ENCODE peak calls at places on chromosomes 12 and 14, in five cellular contexts. K, R, H, Y and W are unnamed samples.

GRCh38 chr12:109512608-109513007 is 35.2 kb downstream of the UBE3B start:
- DNase-seq in K (no peak), Y (no peak), H (no peak), R (no peak), W (no peak)

GRCh38 chr12:111322336-111323250 is 46.3 kb downstream of the PHETA1 start:
- DNase-seq in H (no peak), K (no peak), Y (no peak), R (no peak), W (no peak)

GRCh38 chr12:25590021-25590721 is 37.1 kb upstream of the LMNTD1 start:
- DNase-seq in H (no peak), Y (no peak), K (no peak), R (no peak), W (no peak)

GRCh38 chr14:50117456-50117855 is 1.1 kb upstream of the VCPKMT start:
- DNase-seq in R (no peak), H (no peak), Y (no peak), K (no peak), W (no peak)

GRCh38 chr12:124590447-124590846 is 23.0 kb upstream of the NCOR2 start:
- DNase-seq in K (no peak), H (no peak), R (no peak), Y (no peak), W (no peak)

GRCh38 chr12:90124914-90125313 is 416.3 kb upstream of the ATP2B1 start:
- DNase-seq in K (no peak), Y (no peak), R (no peak), H (no peak), W (no peak)

GRCh38 chr12:117408161-117408791 is 46.9 kb upstream of the NOS1 start:
- DNase-seq in Y (no peak), H (no peak), K (no peak), R (no peak), W (no peak)

GRCh38 chr12:126191037-126191891 is 1126.0 kb downstream of the AACS start:
- DNase-seq in K (no peak), R (peak; percentile 23), H (no peak), Y (no peak), W (no peak)

GRCh38 chr14:74527736-74528280 is 34.2 kb downstream of the ISCA2 start:
- DNase-seq in H (no peak), K (no peak), R (no peak), Y (no peak), W (no peak)

GRCh38 chr14:32331227-32331597 is 2.1 kb downstream of the AKAP6 start:
- DNase-seq in R (no peak), K (no peak), H (peak; percentile 25), Y (no peak), W (no peak)

GRCh38 chr12:76713130-76713529 is 50.8 kb upstream of the ZDHHC17 start:
- DNase-seq in H (no peak), R (no peak), K (no peak), Y (peak; percentile 16), W (peak; percentile 8)

DNA sequence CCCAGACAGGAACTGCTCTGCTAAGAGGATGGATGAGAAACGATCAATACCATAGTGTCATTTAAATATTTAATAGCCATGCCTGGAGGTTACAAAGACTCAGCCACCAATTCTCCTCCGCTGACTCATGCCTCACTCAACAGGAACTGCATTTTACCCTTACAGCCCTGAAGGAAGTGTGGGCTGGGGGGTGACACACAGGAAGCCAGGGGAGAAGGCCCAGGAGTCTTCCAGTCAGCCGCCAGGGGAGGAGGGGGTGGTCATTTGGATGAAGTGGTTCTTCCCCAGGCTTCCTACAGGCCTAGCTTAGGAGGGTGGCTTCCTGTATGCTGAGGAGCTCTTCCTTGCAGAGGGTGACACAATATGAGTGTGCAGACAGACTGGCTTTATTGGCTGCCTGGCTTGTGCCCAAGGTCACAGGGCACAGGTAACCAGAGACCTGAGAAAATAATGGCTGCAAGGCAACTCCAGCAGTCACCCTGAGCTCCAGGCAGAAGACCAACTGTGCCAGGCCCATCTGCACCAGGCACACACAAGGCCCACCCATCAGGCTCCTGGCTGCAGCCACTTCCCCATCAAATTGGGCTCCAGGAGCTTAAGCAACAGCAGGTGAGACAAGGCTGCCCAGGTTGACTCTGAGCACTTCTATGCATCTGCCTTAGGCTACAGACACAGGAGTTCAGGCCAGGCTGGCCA is 30.6 kb upstream of the RPLP0 start:
- DNase-seq in H (peak; percentile 77), K (no peak), R (peak; percentile 84), Y (peak; percentile 53), W (peak; percentile 94)
- TF ChIP-seq HDAC2 in H (peak; percentile 41), K (no peak), R (no peak), Y (no peak), W (no peak)

GRCh38 chr12:22229652-22230279 is 104.7 kb downstream of the ST8SIA1 start:
- DNase-seq in Y (peak; percentile 7), R (no peak), H (no peak), K (no peak), W (no peak)

GRCh38 chr12:22231078-22231477 is 103.4 kb downstream of the ST8SIA1 start:
- DNase-seq in H (no peak), K (no peak), Y (no peak), R (no peak), W (no peak)

GRCh38 chr12:22231836-22232235 is 102.7 kb downstream of the ST8SIA1 start:
- DNase-seq in K (no peak), Y (no peak), R (no peak), H (no peak), W (peak; percentile 32)

GRCh38 chr12:22230280-22230794 is 104.2 kb downstream of the ST8SIA1 start:
- DNase-seq in K (no peak), R (no peak), H (no peak), Y (no peak), W (peak; percentile 24)

DNA sequence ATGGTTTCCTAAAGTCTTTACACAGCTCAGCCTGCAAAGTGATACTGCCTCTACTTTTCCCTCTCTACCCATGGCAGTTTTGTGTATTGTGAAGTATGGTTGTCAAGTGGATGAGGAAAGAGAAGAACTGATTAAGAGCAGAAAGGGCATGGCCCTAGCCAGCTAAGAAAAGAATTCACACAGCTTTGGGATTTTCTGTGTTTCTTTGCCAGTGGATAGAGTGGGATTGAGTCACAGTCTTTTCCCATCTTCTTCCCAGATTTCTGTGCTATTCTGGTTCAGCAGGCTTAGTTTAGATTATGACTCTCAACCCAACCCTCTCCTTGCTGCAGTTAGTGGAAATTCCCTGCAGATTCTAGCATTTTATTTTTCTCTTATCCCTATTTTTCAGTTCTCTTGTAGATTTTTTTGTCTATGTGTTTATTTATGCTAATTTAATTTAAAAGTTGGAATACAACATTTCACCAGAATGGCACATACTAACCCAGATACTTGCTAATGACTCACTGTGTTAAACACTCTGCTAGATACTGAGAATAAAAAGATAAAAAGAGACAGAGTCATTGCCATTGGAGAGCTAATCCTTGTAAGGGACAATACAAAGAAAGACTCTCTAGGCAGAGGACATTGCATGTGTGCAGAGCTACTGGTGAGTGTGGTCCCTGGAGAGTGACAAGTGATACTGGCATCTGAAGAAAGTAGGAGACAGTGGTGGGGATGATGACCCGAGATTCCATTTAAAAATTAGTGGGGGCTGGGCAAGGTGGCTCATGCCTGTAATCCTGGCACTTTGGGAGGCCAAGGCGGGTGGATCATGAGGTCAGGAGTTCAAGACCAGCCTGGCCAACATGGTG is 106.3 kb downstream of the ST8SIA1 start:
- DNase-seq in Y (no peak), R (no peak), K (no peak), H (no peak), W (no peak)
- H3K4me2 ChIP-seq in Y (no peak overlapping the region), R (no peak overlapping the region), K (no peak overlapping the region), H (no peak overlapping the region), W (no peak overlapping the region)

DNA sequence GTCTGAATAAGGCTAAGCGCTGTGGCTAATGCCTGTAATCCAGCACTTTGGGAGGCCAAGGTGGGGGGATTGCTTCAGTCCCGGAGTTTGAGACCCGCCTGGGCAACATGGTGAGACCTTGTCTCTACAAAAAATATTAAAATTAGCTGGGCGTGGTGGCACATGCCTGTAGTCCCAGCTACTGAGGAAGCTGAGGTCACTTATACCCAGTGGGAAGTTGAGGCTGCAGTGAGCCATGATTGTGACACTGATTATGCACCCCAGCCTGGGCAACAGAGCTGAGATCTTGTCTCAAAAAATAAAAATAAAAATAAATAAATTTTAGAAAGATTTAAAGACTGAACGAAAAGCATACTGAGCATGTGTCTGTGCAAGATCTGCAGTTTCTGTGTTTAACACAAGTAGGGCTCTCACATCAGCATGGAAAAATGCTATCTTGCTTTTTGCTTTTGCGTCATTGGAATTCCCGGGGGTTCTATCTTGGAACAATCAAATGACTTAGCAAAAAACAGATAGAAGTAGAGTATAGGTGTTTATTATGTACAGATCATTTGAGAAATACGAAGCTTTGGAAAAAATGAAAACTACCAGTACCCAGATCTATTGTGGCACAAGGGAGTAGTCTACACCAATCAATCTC is 161.9 kb downstream of the CAPZA3 start:
- DNase-seq in Y (no peak), R (no peak), H (no peak), K (no peak), W (no peak)
- TF ChIP-seq HDAC2 in Y (no peak), R (no peak), H (no peak), K (no peak), W (no peak)

DNA sequence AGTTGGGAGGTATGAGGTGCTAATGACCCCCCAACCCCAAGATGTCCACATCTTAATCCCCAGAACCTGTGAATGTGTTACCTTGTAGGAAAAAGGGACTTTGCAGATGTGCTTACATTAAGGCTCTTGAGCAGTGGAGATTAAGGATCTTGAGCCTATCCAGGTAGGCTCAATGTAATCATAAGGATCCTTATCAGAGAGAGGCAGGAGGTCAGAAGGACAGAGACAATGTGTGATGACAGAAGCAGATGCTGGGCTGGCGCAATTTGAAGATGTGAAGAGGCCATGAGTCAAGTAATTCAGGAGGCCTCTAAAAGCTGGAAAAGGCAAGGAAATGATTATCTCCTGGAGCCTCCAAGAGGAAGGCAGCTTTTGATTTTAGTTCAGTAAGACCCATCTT is 90.4 kb upstream of the MAX start:
- DNase-seq in R (no peak), H (no peak), Y (no peak), K (no peak), W (no peak)
- H3K4me2 ChIP-seq in R (no peak overlapping the region), H (no peak overlapping the region), Y (no peak overlapping the region), K (no peak overlapping the region), W (no peak overlapping the region)

GRCh38 chr12:100473716-100474150 is at the start of gene NR1H4:
- DNase-seq in R (no peak), H (no peak), K (no peak), Y (peak; percentile 32), W (peak; percentile 18)
- TF ChIP-seq HDAC2 in R (no peak), H (no peak), K (no peak), Y (peak; percentile 62), W (no peak)

GRCh38 chr14:75711134-75711795 is 50.2 kb downstream of the TTLL5 start:
- DNase-seq in H (peak; percentile 21), Y (peak; percentile 47), R (no peak), K (no peak), W (peak; percentile 51)
- H3K4me2 ChIP-seq in H (no peak overlapping the region), Y (peak overlapping the region; percentile 66), R (no peak overlapping the region), K (no peak overlapping the region), W (peak overlapping the region; percentile 65)

GRCh38 chr14:102323102-102323501 is 3.6 kb downstream of the ZNF839 start:
- DNase-seq in H (no peak), R (no peak), Y (peak; percentile 71), K (no peak), W (peak; percentile 79)
- TF ChIP-seq HDAC2 in H (no peak), R (no peak), Y (peak; percentile 40), K (no peak), W (no peak)